ENCODE peak calls at places on chromosomes 3 and 15, in six cellular contexts. Z is substantia nigra, A is lung, O is GM06990, F is stromal cell of bone marrow, P is BJ. C is an unnamed sample.

GRCh38 chr15:82674873-82675272 is 27.7 kb upstream of the CPEB1 start:
- DNase-seq in F (no peak), A (no peak), P (no peak), O (no peak), Z (no peak), C (no peak)

GRCh38 chr15:80567721-80568157 is 127.4 kb upstream of the ABHD17C start:
- DNase-seq in P (peak; percentile 73), O (no peak), F (peak; percentile 84), Z (peak; percentile 44), A (peak; percentile 61), C (no peak)

GRCh38 chr3:25572336-25572735 is 92.4 kb downstream of the TOP2B start:
- DNase-seq in F (no peak), O (no peak), A (no peak), P (no peak), Z (no peak), C (no peak)

GRCh38 chr3:122689587-122689986 is 8.9 kb downstream of the PARP14 start:
- DNase-seq in O (no peak), Z (no peak), P (no peak), F (no peak), A (no peak), C (no peak)

GRCh38 chr3:46370784-46371183 is at the start of gene CCR5:
- DNase-seq in A (no peak), O (peak; percentile 28), P (no peak), Z (no peak), F (no peak), C (no peak)

GRCh38 chr3:117706037-117706436 is 996.5 kb downstream of the TUSC7 start:
- DNase-seq in Z (no peak), O (no peak), A (no peak), F (peak; percentile 83), P (peak; percentile 94), C (no peak)

GRCh38 chr3:13866406-13866965 is 13.4 kb downstream of the WNT7A start:
- DNase-seq in O (no peak), F (no peak), A (no peak), Z (no peak), P (no peak), C (no peak)

GRCh38 chr3:192079098-192079497 is 618.1 kb downstream of the PYDC2 start:
- DNase-seq in O (no peak), A (no peak), Z (no peak), F (no peak), P (no peak), C (no peak)

GRCh38 chr3:54783611-54784010 is 144.2 kb downstream of the LRTM1 start:
- DNase-seq in F (peak; percentile 8), P (peak; percentile 65), A (no peak), Z (no peak), O (no peak), C (no peak)

GRCh38 chr3:98657429-98657828 is 64.0 kb upstream of the CPOX start:
- DNase-seq in O (peak; percentile 74), P (no peak), A (peak; percentile 52), F (no peak), Z (no peak), C (no peak)

GRCh38 chr3:178532414-178532813 is 3.8 kb upstream of the KCNMB2 start:
- DNase-seq in Z (no peak), A (no peak), F (no peak), P (no peak), O (no peak), C (no peak)

GRCh38 chr3:58994746-58995330 is 55.0 kb downstream of the CFAP20DC start:
- DNase-seq in F (peak; percentile 66), A (no peak), Z (no peak), P (no peak), O (no peak), C (peak; percentile 6)

GRCh38 chr15:44545934-44546802 is 9.2 kb downstream of the EIF3J start:
- DNase-seq in O (peak; percentile 49), Z (no peak), F (no peak), A (no peak), P (peak; percentile 11), C (no peak)

GRCh38 chr3:139113231-139113749 is 68.6 kb upstream of the PRR23C start:
- DNase-seq in P (no peak), Z (peak; percentile 4), F (no peak), A (no peak), O (no peak), C (peak; percentile 4)

GRCh38 chr3:72700106-72700505 is 148.1 kb downstream of the SHQ1 start:
- DNase-seq in Z (no peak), P (no peak), O (no peak), A (no peak), F (no peak), C (no peak)

GRCh38 chr3:147414369-147415135 is 5.4 kb downstream of the ZIC1 start:
- DNase-seq in A (no peak), Z (no peak), P (no peak), F (no peak), O (no peak), C (no peak)

GRCh38 chr3:196120291-196120951 is 38.5 kb upstream of the TFRC start:
- DNase-seq in P (no peak), Z (no peak), A (no peak), F (no peak), O (no peak), C (no peak)

GRCh38 chr15:88661041-88661765 is 22.4 kb downstream of the ISG20 start:
- DNase-seq in Z (no peak), P (no peak), F (peak; percentile 55), O (no peak), A (peak; percentile 18), C (no peak)

GRCh38 chr3:189071452-189071851 is 100.3 kb upstream of the TPRG1 start:
- DNase-seq in Z (no peak), P (no peak), F (no peak), O (no peak), A (no peak), C (no peak)

GRCh38 chr3:127629462-127630403 is 748 bp downstream of the PODXL2 start:
- DNase-seq in A (no peak), P (no peak), Z (no peak), F (no peak), O (peak; percentile 31), C (peak; percentile 70)

GRCh38 chr3:115388825-115389224 is 234.5 kb upstream of the GAP43 start:
- DNase-seq in A (no peak), O (no peak), F (no peak), Z (no peak), P (no peak), C (no peak)